ENCODE peak calls at places on chromosomes 12 and 14, in six cellular contexts. U, E, G, L, H and F are unnamed samples.

GRCh38 chr12:110159671-110160245 is 35.6 kb downstream of the IFT81 start:
- DNase-seq in U (no peak), E (no peak), G (no peak), L (no peak), H (no peak), F (no peak)

GRCh38 chr14:60618200-60618599 is 31.1 kb downstream of the SIX1 start:
- DNase-seq in U (no peak), E (no peak), G (no peak), L (no peak), H (no peak), F (no peak)

GRCh38 chr12:108622425-108622824 is 11.3 kb downstream of the SELPLG start:
- DNase-seq in U (no peak), E (peak), G (no peak), L (no peak), H (peak), F (no peak)

GRCh38 chr14:81455344-81455743 is 55.2 kb upstream of the STON2 start:
- DNase-seq in U (no peak), E (no peak), G (no peak), L (no peak), H (no peak), F (no peak)

GRCh38 chr14:71143391-71144290 is 236.4 kb downstream of the PCNX1 start:
- DNase-seq in U (no peak), E (peak), G (no peak), L (peak), H (peak), F (peak)

GRCh38 chr12:123140675-123141614 is 9.9 kb downstream of the PITPNM2 start:
- DNase-seq in U (no peak), E (peak), G (no peak), L (no peak), H (no peak), F (no peak)

GRCh38 chr14:70186826-70187483 is 1.8 kb downstream of the SLC8A3 start:
- DNase-seq in U (no peak), E (no peak), G (no peak), L (no peak), H (no peak), F (no peak)

GRCh38 chr12:39327520-39327919 is 115.4 kb downstream of the KIF21A start:
- DNase-seq in U (no peak), E (no peak), G (no peak), L (peak), H (peak), F (no peak)

GRCh38 chr12:9043766-9044165 is 54.4 kb downstream of the KLRG1 start:
- DNase-seq in U (no peak), E (no peak), G (no peak), L (no peak), H (no peak), F (no peak)

GRCh38 chr12:93766802-93767523 is 89.8 kb downstream of the CRADD start:
- DNase-seq in U (no peak), E (peak), G (no peak), L (peak), H (peak), F (peak)

GRCh38 chr12:19419086-19419485 is 20.2 kb upstream of the AEBP2 start:
- DNase-seq in U (no peak), E (no peak), G (no peak), L (no peak), H (no peak), F (no peak)

GRCh38 chr12:95970905-95971304 is 25.2 kb downstream of the HAL start:
- DNase-seq in U (no peak), E (no peak), G (peak), L (peak), H (peak), F (no peak)

GRCh38 chr14:79011091-79011919 is 841.1 kb downstream of the NRXN3 start:
- DNase-seq in U (peak), E (peak), G (no peak), L (no peak), H (peak), F (peak)

GRCh38 chr12:31362759-31363415 is 36.9 kb upstream of the SINHCAF start:
- DNase-seq in U (peak), E (peak), G (no peak), L (peak), H (peak), F (no peak)

GRCh38 chr14:68624541-68625220 is 168.2 kb downstream of the ZFP36L1 start:
- DNase-seq in U (no peak), E (no peak), G (no peak), L (peak), H (no peak), F (no peak)

GRCh38 chr12:92735131-92735721 is 32.4 kb downstream of the PLEKHG7 start:
- DNase-seq in U (no peak), E (peak), G (no peak), L (no peak), H (peak), F (peak)

GRCh38 chr14:52029881-52030280 is 39.0 kb downstream of the NID2 start:
- DNase-seq in U (no peak), E (no peak), G (no peak), L (no peak), H (no peak), F (no peak)

GRCh38 chr12:9864913-9865675 is 4.1 kb downstream of the CLEC2B start:
- DNase-seq in U (no peak), E (peak), G (no peak), L (no peak), H (no peak), F (no peak)

GRCh38 chr12:128250091-128250490 is 16.9 kb upstream of the TMEM132C start:
- DNase-seq in U (no peak), E (no peak), G (no peak), L (no peak), H (no peak), F (no peak)

GRCh38 chr12:5710260-5710878 is 234.7 kb downstream of the ANO2 start:
- DNase-seq in U (no peak), E (peak), G (no peak), L (no peak), H (no peak), F (peak)

GRCh38 chr14:89178802-89179201 is 238.2 kb downstream of the FOXN3 start:
- DNase-seq in U (no peak), E (peak), G (no peak), L (no peak), H (no peak), F (peak)

GRCh38 chr14:89185919-89186849 is 230.8 kb downstream of the FOXN3 start:
- DNase-seq in U (no peak), E (peak), G (no peak), L (peak), H (no peak), F (peak)

GRCh38 chr12:45615268-45615667 is 114.2 kb upstream of the ARID2 start:
- DNase-seq in U (no peak), E (peak), G (no peak), L (no peak), H (no peak), F (peak)

GRCh38 chr14:73245401-73246325 is 8.4 kb downstream of the PAPLN start:
- DNase-seq in U (no peak), E (peak), G (no peak), L (peak), H (no peak), F (no peak)
- H3K4me3 ChIP-seq in U (no peak), E (peak), G (peak), L (peak), H (no peak), F (peak)

GRCh38 chr12:70242695-70243509 is at the start of gene CNOT2:
- DNase-seq in U (peak), E (peak), G (peak), L (peak), H (peak), F (peak)
- H2BK120ac ChIP-seq in U (peak), E (peak), G (peak), L (peak), H (peak), F (peak)

DNA sequence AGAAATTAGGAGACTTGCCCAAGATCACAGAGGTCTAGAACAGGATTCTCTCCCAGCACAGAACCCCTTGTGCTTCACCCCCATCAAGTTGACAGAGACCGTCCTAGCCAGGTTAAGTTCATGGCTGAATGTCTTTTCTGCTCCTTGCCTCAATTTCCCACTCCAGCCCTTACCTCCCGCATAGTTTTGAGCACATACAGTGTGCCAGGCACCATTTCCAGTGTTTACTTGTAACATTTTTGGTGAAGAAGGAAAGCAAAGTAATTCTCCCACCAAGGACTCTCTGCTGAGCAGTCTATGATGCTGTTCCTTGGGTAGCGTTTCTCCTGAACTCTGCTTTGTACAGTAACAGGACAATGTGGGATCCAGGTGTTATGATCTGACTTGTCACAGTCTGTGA is 1.2 kb downstream of the ABHD4 start:
- DNase-seq in U (no peak), E (no peak), G (no peak), L (no peak), H (no peak), F (no peak)
- H3K4me3 ChIP-seq in U (no peak), E (peak), G (peak), L (no peak), H (peak), F (peak)

GRCh38 chr14:50113381-50113811 is 3.0 kb downstream of the VCPKMT start:
- DNase-seq in U (no peak), E (no peak), G (no peak), L (no peak), H (no peak), F (no peak)

GRCh38 chr14:50116986-50117385 is 614 bp upstream of the VCPKMT start:
- DNase-seq in U (no peak), E (no peak), G (no peak), L (no peak), H (no peak), F (no peak)

GRCh38 chr14:50121506-50121905 is 5.1 kb upstream of the VCPKMT start:
- DNase-seq in U (no peak), E (no peak), G (no peak), L (no peak), H (no peak), F (no peak)

GRCh38 chr14:50117456-50117855 is 1.1 kb upstream of the VCPKMT start:
- DNase-seq in U (no peak), E (no peak), G (no peak), L (no peak), H (no peak), F (no peak)

GRCh38 chr14:50116221-50116956 is at the start of gene VCPKMT:
- DNase-seq in U (peak), E (peak), G (peak), L (peak), H (peak), F (peak)
- H2BK120ac ChIP-seq in U (no peak), E (no peak), G (no peak), L (peak), H (no peak), F (no peak)

GRCh38 chr14:100415226-100415625 is 92.1 kb downstream of the SLC25A47 start:
- DNase-seq in U (no peak), E (no peak), G (no peak), L (peak), H (no peak), F (no peak)

GRCh38 chr14:100416921-100417451 is 93.8 kb downstream of the SLC25A47 start:
- DNase-seq in U (no peak), E (peak), G (no peak), L (peak), H (peak), F (peak)

GRCh38 chr14:100417466-100417865 is 94.3 kb downstream of the SLC25A47 start:
- DNase-seq in U (peak), E (peak), G (peak), L (peak), H (peak), F (peak)

GRCh38 chr14:100413699-100414098 is 90.6 kb downstream of the SLC25A47 start:
- DNase-seq in U (no peak), E (no peak), G (no peak), L (no peak), H (no peak), F (no peak)

GRCh38 chr14:100416081-100416480 is 92.9 kb downstream of the SLC25A47 start:
- DNase-seq in U (no peak), E (no peak), G (no peak), L (peak), H (no peak), F (no peak)
- H3K4me3 ChIP-seq in U (no peak), E (no peak), G (no peak), L (no peak), H (no peak), F (no peak)

DNA sequence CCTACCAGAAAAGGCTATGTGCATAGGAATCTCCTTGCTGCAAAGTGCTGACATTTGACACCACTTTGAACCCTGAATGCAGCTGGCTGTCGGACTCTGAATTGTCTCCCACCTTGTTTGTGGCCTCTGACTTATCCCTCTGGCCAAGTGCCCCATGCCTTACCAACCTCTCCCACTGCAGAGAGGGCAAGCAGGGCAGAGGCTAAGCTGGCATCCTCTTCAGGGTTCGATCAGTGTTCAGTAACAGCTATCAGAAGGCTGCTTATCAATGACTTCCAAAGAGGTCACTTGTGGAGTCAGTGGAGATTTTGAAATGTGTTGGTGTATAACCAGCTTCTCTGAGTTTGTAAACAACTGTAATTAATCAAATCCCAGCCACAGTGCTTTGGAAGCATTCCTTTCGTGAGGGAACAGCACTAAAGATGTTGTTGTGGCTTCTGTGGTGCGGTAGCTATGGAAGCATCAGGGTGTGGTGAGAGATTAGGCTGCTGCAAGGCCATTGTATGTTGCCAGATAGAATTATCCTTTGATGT is 22.6 kb upstream of the BMP4 start:
- DNase-seq in U (peak), E (peak), G (no peak), L (no peak), H (peak), F (no peak)
- H2BK120ac ChIP-seq in U (no peak), E (no peak), G (no peak), L (no peak), H (no peak), F (no peak)

GRCh38 chr12:118328486-118329340 is 44.0 kb downstream of the TAOK3 start:
- DNase-seq in U (no peak), E (peak), G (no peak), L (no peak), H (no peak), F (no peak)

GRCh38 chr12:118327381-118327780 is 45.3 kb downstream of the TAOK3 start:
- DNase-seq in U (no peak), E (no peak), G (no peak), L (no peak), H (no peak), F (peak)

GRCh38 chr12:118332511-118332910 is 40.2 kb downstream of the TAOK3 start:
- DNase-seq in U (no peak), E (peak), G (no peak), L (no peak), H (no peak), F (peak)

GRCh38 chr12:118326971-118327370 is 45.7 kb downstream of the TAOK3 start:
- DNase-seq in U (no peak), E (no peak), G (no peak), L (no peak), H (no peak), F (peak)

GRCh38 chr12:118330421-118331018 is 42.2 kb downstream of the TAOK3 start:
- DNase-seq in U (no peak), E (peak), G (no peak), L (peak), H (no peak), F (peak)
- H3K4me3 ChIP-seq in U (no peak), E (no peak), G (no peak), L (no peak), H (no peak), F (no peak)